ENCODE peak calls at places on chromosomes 2 and 18, in four cellular contexts. Z is A549, N is K562, C is IMR-90. L is an unnamed sample.

GRCh38 chr2:134021830-134022524 is 231.9 kb upstream of the MGAT5 start:
- DNase-seq in Z (no peak), N (no peak), C (no peak), L (no peak)

GRCh38 chr2:169081551-169081950 is 12.2 kb downstream of the DHRS9 start:
- DNase-seq in Z (no peak), N (no peak), C (no peak), L (no peak)

GRCh38 chr2:1675633-1676032 is 68.7 kb downstream of the PXDN start:
- DNase-seq in Z (peak; percentile 83), N (no peak), C (peak; percentile 99), L (peak; percentile 95)

GRCh38 chr2:118844261-118845004 is 3.0 kb downstream of the EN1 start:
- DNase-seq in Z (no peak), N (no peak), C (no peak), L (no peak)

GRCh38 chr2:3217646-3218045 is 160.0 kb downstream of the EIPR1 start:
- DNase-seq in Z (no peak), N (no peak), C (no peak), L (no peak)

GRCh38 chr18:22591231-22591630 is 173.5 kb upstream of the CTAGE1 start:
- DNase-seq in Z (no peak), N (no peak), C (peak; percentile 62), L (no peak)

GRCh38 chr2:226012116-226012515 is 612.6 kb downstream of the NYAP2 start:
- DNase-seq in Z (no peak), N (no peak), C (no peak), L (no peak)

GRCh38 chr2:126858013-126858412 is 40.7 kb upstream of the TEX51 start:
- DNase-seq in Z (no peak), N (no peak), C (no peak), L (no peak)

GRCh38 chr18:13237641-13238040 is 19.1 kb downstream of the LDLRAD4 start:
- DNase-seq in Z (no peak), N (no peak), C (no peak), L (no peak)

GRCh38 chr2:147045113-147045512 is 799.7 kb upstream of the ACVR2A start:
- DNase-seq in Z (peak; percentile 24), N (no peak), C (peak; percentile 22), L (no peak)

GRCh38 chr2:86216577-86217555 is 17.6 kb downstream of the MRPL35 start:
- DNase-seq in Z (no peak), N (peak; percentile 61), C (no peak), L (no peak)

GRCh38 chr2:145094353-145094752 is 574.4 kb upstream of the ZEB2 start:
- DNase-seq in Z (no peak), N (no peak), C (peak; percentile 46), L (no peak)

GRCh38 chr2:119486886-119487285 is 37.4 kb downstream of the SCTR start:
- DNase-seq in Z (peak; percentile 44), N (no peak), C (peak; percentile 16), L (no peak)

GRCh38 chr2:64636105-64636873 is 17.4 kb downstream of the SERTAD2 start:
- DNase-seq in Z (no peak), N (no peak), C (no peak), L (peak; percentile 40)

GRCh38 chr2:12883911-12884310 is 167.2 kb downstream of the TRIB2 start:
- DNase-seq in Z (no peak), N (no peak), C (peak; percentile 36), L (no peak)

GRCh38 chr2:203656522-203657287 is 49.7 kb upstream of the CD28 start:
- DNase-seq in Z (peak; percentile 76), N (no peak), C (peak; percentile 35), L (peak; percentile 77)

GRCh38 chr18:22434973-22435608 is 17.4 kb upstream of the CTAGE1 start:
- DNase-seq in Z (peak; percentile 34), N (no peak), C (peak; percentile 91), L (no peak)

GRCh38 chr2:190637903-190638618 is 10.8 kb upstream of the NAB1 start:
- DNase-seq in Z (peak; percentile 46), N (no peak), C (no peak), L (no peak)

GRCh38 chr2:157559890-157560289 is 68.8 kb downstream of the ACVR1C start:
- DNase-seq in Z (no peak), N (no peak), C (no peak), L (no peak)

GRCh38 chr2:207632575-207633492 is 7.6 kb upstream of the METTL21A start:
- DNase-seq in Z (peak; percentile 89), N (peak; percentile 13), C (peak; percentile 58), L (no peak)

GRCh38 chr2:10885479-10885863 is 26.3 kb upstream of the KCNF1 start:
- DNase-seq in Z (no peak), N (no peak), C (no peak), L (no peak)

GRCh38 chr2:217901826-217902225 is 101.0 kb downstream of the TNS1 start:
- DNase-seq in Z (peak; percentile 69), N (no peak), C (peak; percentile 92), L (peak; percentile 88)

GRCh38 chr2:170711774-170712652 is 3.1 kb upstream of the SP5 start:
- DNase-seq in Z (no peak), N (no peak), C (no peak), L (no peak)

GRCh38 chr2:2083113-2083757 is 247.8 kb downstream of the MYT1L start:
- DNase-seq in Z (no peak), N (no peak), C (no peak), L (no peak)

GRCh38 chr2:173264603-173265366 is 89.9 kb upstream of the CDCA7 start:
- DNase-seq in Z (no peak), N (peak; percentile 21), C (no peak), L (no peak)

GRCh38 chr18:21458322-21458721 is 142.2 kb downstream of the ESCO1 start:
- DNase-seq in Z (no peak), N (no peak), C (no peak), L (no peak)

GRCh38 chr2:77567723-77568122 is 45.5 kb upstream of the LRRTM4 start:
- DNase-seq in Z (no peak), N (no peak), C (no peak), L (no peak)

GRCh38 chr2:70685771-70686171 is 82.2 kb downstream of the ADD2 start:
- DNase-seq in Z (no peak), N (peak; percentile 44), C (no peak), L (peak; percentile 10)

GRCh38 chr18:6441201-6441600 is 26.5 kb upstream of the L3MBTL4 start:
- DNase-seq in Z (no peak), N (no peak), C (no peak), L (no peak)

GRCh38 chr2:233424028-233424951 is 70.0 kb downstream of the DGKD start:
- DNase-seq in Z (peak; percentile 66), N (no peak), C (no peak), L (no peak)

GRCh38 chr2:119005081-119005480 is 63.1 kb downstream of the MARCO start:
- DNase-seq in Z (no peak), N (no peak), C (no peak), L (no peak)

DNA sequence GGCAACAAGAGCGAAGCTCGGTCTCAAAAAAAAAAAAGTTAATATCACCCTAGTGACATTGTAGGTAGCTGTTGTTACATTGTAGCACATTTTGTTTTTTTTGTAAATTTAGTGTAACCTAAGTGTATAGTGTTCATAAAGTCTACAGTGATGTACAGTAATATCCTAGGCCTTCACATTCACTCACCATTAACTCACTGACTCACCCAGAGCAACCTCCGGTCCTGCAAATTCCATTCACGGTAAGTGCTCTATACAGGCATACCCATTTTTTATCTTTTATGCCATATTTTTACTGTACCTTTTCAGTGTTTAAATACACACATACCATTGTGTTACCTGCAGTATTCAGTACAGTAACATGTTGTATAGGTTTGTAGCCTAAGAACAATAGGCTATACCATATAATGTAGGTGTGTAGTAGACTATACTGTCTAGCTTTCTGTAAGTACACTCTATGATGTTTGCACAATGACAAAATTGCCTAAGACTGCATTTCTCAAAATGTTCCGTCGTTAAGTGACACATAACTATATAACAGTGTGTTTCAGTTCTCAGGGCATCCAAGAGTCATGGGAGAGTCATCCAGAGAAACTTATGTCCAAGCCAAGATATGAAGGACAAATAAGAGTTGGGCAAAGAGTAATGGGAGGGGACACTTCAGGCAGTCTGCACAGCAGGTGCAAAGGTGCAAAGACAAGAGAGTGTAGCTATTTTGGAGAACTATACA is 68.4 kb downstream of the TANK start:
- DNase-seq in Z (peak; percentile 31), N (no peak), C (peak; percentile 30), L (no peak)
- H3K27ac ChIP-seq in Z (no peak overlapping the region), N (no peak overlapping the region), C (no peak overlapping the region), L (no peak overlapping the region)

GRCh38 chr2:230922951-230923717 is 1.9 kb downstream of the GPR55 start:
- DNase-seq in Z (no peak), N (no peak), C (no peak), L (peak; percentile 52)

GRCh38 chr2:230919681-230920080 is 5.4 kb downstream of the GPR55 start:
- DNase-seq in Z (no peak), N (no peak), C (no peak), L (no peak)

GRCh38 chr2:230924092-230924469 is 961 bp downstream of the GPR55 start:
- DNase-seq in Z (no peak), N (no peak), C (no peak), L (peak; percentile 38)

GRCh38 chr2:230920167-230920566 is 4.9 kb downstream of the GPR55 start:
- DNase-seq in Z (no peak), N (no peak), C (no peak), L (peak; percentile 7)

DNA sequence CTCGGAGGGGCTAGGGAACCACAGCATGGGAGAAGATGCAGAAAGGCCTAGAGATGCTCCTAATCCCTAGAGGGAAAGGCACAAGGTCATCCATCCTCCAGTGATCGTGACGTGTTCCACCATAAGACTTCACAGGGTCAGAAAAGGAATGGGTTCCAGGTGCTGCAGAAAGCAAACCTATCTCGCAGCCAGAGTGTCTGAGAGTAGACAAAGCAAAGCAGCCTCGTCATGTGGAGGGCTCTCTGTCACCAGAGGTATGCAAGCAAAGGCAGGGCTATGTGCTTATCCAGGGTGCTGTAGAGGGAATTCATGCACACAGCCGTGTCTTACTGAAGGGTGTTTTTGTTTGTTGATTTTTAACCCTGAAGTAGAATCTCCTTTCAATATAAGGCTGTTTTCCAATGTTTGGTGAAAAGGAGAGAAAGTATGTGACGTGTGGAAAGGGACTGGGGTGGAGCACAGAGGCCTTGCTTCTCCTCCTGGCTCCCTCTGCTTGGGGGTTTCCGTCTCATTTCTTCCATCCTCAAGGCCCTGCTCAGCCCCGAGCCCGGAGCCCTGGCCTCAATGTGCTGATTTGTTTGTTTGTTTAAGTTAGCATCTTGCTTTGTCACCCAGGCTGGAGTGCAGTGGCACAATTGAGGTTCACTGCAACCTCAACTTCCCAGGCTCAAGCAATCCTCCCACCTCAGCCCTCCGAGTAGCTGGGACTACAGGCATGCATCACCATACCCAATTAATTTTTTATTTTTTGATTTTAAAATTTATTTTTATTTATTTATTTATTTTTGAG is 3.0 kb downstream of the GPR55 start:
- DNase-seq in Z (no peak), N (no peak), C (no peak), L (peak; percentile 26)
- TF ChIP-seq POLR2A in Z (no peak), N (no peak), C (no peak), L (no peak)

GRCh38 chr2:42792583-42793313 is at the start of gene HAAO:
- DNase-seq in Z (no peak), N (no peak), C (no peak), L (peak; percentile 59)
- H3K27ac ChIP-seq in Z (no peak within 1 kb of the TSS), N (no peak within 1 kb of the TSS), C (no peak within 1 kb of the TSS), L (peak within 1 kb of the TSS; percentile 79)

GRCh38 chr2:97663626-97663961 is 250 bp downstream of the ACTR1B start:
- DNase-seq in Z (no peak), N (no peak), C (no peak), L (no peak)

GRCh38 chr2:97663962-97664635 is at the start of gene ACTR1B:
- DNase-seq in Z (peak; percentile 98), N (peak; percentile 98), C (peak; percentile 98), L (peak; percentile 99)

GRCh38 chr2:97662386-97662894 is 1.4 kb downstream of the ACTR1B start:
- DNase-seq in Z (no peak), N (peak; percentile 9), C (no peak), L (no peak)

GRCh38 chr2:97661927-97662326 is 1.9 kb downstream of the ACTR1B start:
- DNase-seq in Z (no peak), N (peak; percentile 3), C (no peak), L (no peak)

GRCh38 chr2:97662895-97663625 is 784 bp downstream of the ACTR1B start:
- DNase-seq in Z (peak; percentile 64), N (peak; percentile 73), C (peak; percentile 89), L (peak; percentile 87)
- TF ChIP-seq POLR2A in Z (no peak), N (peak; percentile 59), C (peak; percentile 71), L (no peak)